ENCODE peak calls at places on chromosomes 12 and 14, in four cellular contexts. D is upper lobe of right lung, V is breast epithelium, J is HCT116. P is an unnamed sample. For H3K27me3, the result is how much of the 10 kb centered on the place peaks cover.

GRCh38 chr12:94427520-94428381 is 31.9 kb downstream of the CEP83 start:
- DNase-seq in D (no peak), V (no peak), J (no peak), P (no peak)

GRCh38 chr14:32698831-32699230 is 239.8 kb upstream of the NPAS3 start:
- DNase-seq in D (no peak), V (no peak), J (no peak), P (peak)

GRCh38 chr14:74429991-74430390 is 4.0 kb upstream of the SYNDIG1L start:
- DNase-seq in D (no peak), V (no peak), J (no peak), P (no peak)

GRCh38 chr12:50986961-50987737 is 34.8 kb downstream of the HIGD1C start:
- DNase-seq in D (no peak), V (no peak), J (peak), P (no peak)

GRCh38 chr12:1351926-1352325 is 242.5 kb downstream of the FBXL14 start:
- DNase-seq in D (no peak), V (no peak), J (no peak), P (no peak)

GRCh38 chr12:117501470-117501869 is 140.0 kb upstream of the NOS1 start:
- DNase-seq in D (peak), V (no peak), J (no peak), P (no peak)

GRCh38 chr14:92317511-92317910 is 5.5 kb upstream of the SLC24A4 start:
- DNase-seq in D (no peak), V (no peak), J (no peak), P (no peak)

GRCh38 chr12:68759852-68760251 is 13.9 kb downstream of the SLC35E3 start:
- DNase-seq in D (no peak), V (no peak), J (no peak), P (no peak)

GRCh38 chr12:118119449-118119879 is 15.7 kb upstream of the VSIG10 start:
- DNase-seq in D (no peak), V (no peak), J (no peak), P (no peak)

GRCh38 chr14:92471919-92472318 is 41.7 kb upstream of the RIN3 start:
- DNase-seq in D (no peak), V (no peak), J (peak), P (peak)

GRCh38 chr12:473863-474577 is 14.3 kb downstream of the B4GALNT3 start:
- DNase-seq in D (no peak), V (no peak), J (no peak), P (no peak)

GRCh38 chr12:49866859-49867579 is 24.1 kb upstream of the BCDIN3D start:
- DNase-seq in D (peak), V (peak), J (peak), P (no peak)

GRCh38 chr14:61145903-61146411 is 135.2 kb downstream of the TMEM30B start:
- DNase-seq in D (no peak), V (no peak), J (no peak), P (no peak)

GRCh38 chr12:120353556-120354317 is 15.2 kb downstream of the MSI1 start:
- DNase-seq in D (no peak), V (no peak), J (no peak), P (no peak)

GRCh38 chr14:42078345-42078744 is 471.7 kb downstream of the LRFN5 start:
- DNase-seq in D (no peak), V (no peak), J (no peak), P (no peak)

GRCh38 chr12:102430661-102431060 is 49.7 kb downstream of the IGF1 start:
- DNase-seq in D (no peak), V (no peak), J (no peak), P (no peak)

GRCh38 chr14:35046751-35047536 is 872 bp downstream of the FAM177A1 start:
- DNase-seq in D (no peak), V (peak), J (no peak), P (no peak)

GRCh38 chr12:19967486-19967885 is 400.9 kb upstream of the PDE3A start:
- DNase-seq in D (no peak), V (no peak), J (no peak), P (peak)

GRCh38 chr12:29316772-29317171 is 64.2 kb downstream of the ERGIC2 start:
- DNase-seq in D (no peak), V (no peak), J (no peak), P (peak)

GRCh38 chr12:116662612-116663144 is 75.2 kb downstream of the SPRING1 start:
- DNase-seq in D (no peak), V (no peak), J (no peak), P (no peak)

GRCh38 chr12:52867636-52868035 is 18.8 kb upstream of the KRT78 start:
- DNase-seq in D (peak), V (no peak), J (no peak), P (no peak)

GRCh38 chr12:11797317-11797913 is 147.9 kb downstream of the ETV6 start:
- DNase-seq in D (no peak), V (no peak), J (no peak), P (no peak)

GRCh38 chr12:111034148-111034910 is 114.0 kb upstream of the MYL2 start:
- DNase-seq in D (no peak), V (peak), J (no peak), P (no peak)

GRCh38 chr14:33563492-33563891 is 387.4 kb downstream of the EGLN3 start:
- DNase-seq in D (no peak), V (no peak), J (no peak), P (no peak)

GRCh38 chr12:92539966-92540791 is 162.6 kb upstream of the PLEKHG7 start:
- DNase-seq in D (no peak), V (no peak), J (no peak), P (no peak)

GRCh38 chr12:100346660-100347059 is 10.2 kb upstream of the SLC17A8 start:
- DNase-seq in D (no peak), V (no peak), J (no peak), P (no peak)

GRCh38 chr14:34181308-34181707 is 230.4 kb upstream of the EGLN3 start:
- DNase-seq in D (no peak), V (no peak), J (no peak), P (no peak)

GRCh38 chr12:66683073-66683472 is 4.2 kb upstream of the GRIP1 start:
- DNase-seq in D (no peak), V (no peak), J (no peak), P (no peak)

GRCh38 chr14:95471526-95472304 is 44.7 kb downstream of the SYNE3 start:
- DNase-seq in D (no peak), V (no peak), J (no peak), P (no peak)

GRCh38 chr12:52032431-52032796 is 18.8 kb upstream of the NR4A1 start:
- DNase-seq in D (no peak), V (peak), J (no peak), P (no peak)

GRCh38 chr12:93514853-93515252 is 47.5 kb downstream of the MRPL42 start:
- DNase-seq in D (no peak), V (no peak), J (no peak), P (no peak)

GRCh38 chr12:75724913-75725312 is 213.5 kb upstream of the KRR1 start:
- DNase-seq in D (no peak), V (no peak), J (peak), P (no peak)

GRCh38 chr12:119669744-119670472 is 2.0 kb downstream of the PRKAB1 start:
- DNase-seq in D (peak), V (no peak), J (no peak), P (peak)

GRCh38 chr12:116372815-116373214 is 95.3 kb upstream of the MED13L start:
- DNase-seq in D (no peak), V (no peak), J (no peak), P (no peak)

GRCh38 chr12:104340917-104341611 is 37.5 kb downstream of the EID3 start:
- DNase-seq in D (no peak), V (no peak), J (no peak), P (no peak)

GRCh38 chr12:70556179-70556869 is 80.9 kb downstream of the PTPRB start:
- DNase-seq in D (no peak), V (no peak), J (peak), P (no peak)

GRCh38 chr12:6951551-6952120 is 480 bp downstream of the PTPN6 start:
- DNase-seq in D (no peak), V (no peak), J (no peak), P (no peak)

GRCh38 chr14:101972126-101972785 is 7.9 kb downstream of the DYNC1H1 start:
- DNase-seq in D (peak), V (peak), J (peak), P (peak)

GRCh38 chr12:14770495-14771313 is 32.6 kb downstream of the WBP11 start:
- DNase-seq in D (peak), V (peak), J (peak), P (peak)

GRCh38 chr12:31386364-31386777 is 60.4 kb upstream of the SINHCAF start:
- DNase-seq in D (no peak), V (no peak), J (no peak), P (no peak)

DNA sequence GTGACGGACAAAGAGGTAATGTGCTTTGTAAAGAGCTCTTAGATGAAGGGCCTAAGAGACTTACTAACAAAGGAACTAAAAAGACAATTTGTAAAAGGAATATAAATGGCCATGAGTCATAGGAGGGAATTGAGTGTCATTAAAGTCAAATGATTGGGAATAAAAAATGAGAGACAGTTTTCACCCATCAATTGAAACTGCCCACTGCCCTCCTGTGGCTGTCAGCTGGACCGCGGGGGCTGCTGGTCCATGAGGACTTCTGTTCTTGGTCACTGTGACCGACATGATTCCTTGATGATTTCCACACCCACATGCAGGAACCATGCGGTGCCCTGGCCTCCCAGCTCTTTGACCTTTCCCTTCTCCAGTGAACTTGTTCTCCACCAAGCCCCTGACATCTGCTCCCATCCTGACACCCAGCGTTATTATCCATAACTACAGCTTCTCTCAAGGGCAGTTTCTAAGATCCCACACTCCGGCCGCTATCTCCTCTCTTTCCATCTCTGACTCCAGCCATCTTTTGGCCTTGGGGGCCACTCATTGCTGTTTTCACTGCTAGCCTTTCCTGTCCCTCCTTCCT is 48.4 kb downstream of the C12orf75 start:
- DNase-seq in D (no peak), V (no peak), J (no peak), P (no peak)
- TF ChIP-seq CTCF in D (no peak), V (no peak), J (peak), P (peak)

GRCh38 chr12:122024132-122024785 is 2.6 kb downstream of the BCL7A start:
- DNase-seq in D (no peak), V (no peak), J (no peak), P (peak)
- H3K4me3 ChIP-seq in D (peak), V (peak), J (peak), P (peak)

GRCh38 chr12:124704619-124705018 is 137.2 kb upstream of the NCOR2 start:
- DNase-seq in D (no peak), V (no peak), J (no peak), P (no peak)

GRCh38 chr12:124700810-124701594 is 133.6 kb upstream of the NCOR2 start:
- DNase-seq in D (peak), V (no peak), J (no peak), P (no peak)

GRCh38 chr12:124703852-124704251 is 136.4 kb upstream of the NCOR2 start:
- DNase-seq in D (peak), V (no peak), J (no peak), P (no peak)

GRCh38 chr12:124699878-124700277 is 132.5 kb upstream of the NCOR2 start:
- DNase-seq in D (peak), V (no peak), J (no peak), P (no peak)

GRCh38 chr12:124702736-124703135 is 135.3 kb upstream of the NCOR2 start:
- DNase-seq in D (no peak), V (no peak), J (no peak), P (no peak)
- H3K27me3 ChIP-seq in D (under half), V (under half), J (under half), P (under half)

GRCh38 chr14:89237923-89238529 is 179.0 kb downstream of the FOXN3 start:
- DNase-seq in D (no peak), V (no peak), J (no peak), P (no peak)
- TF ChIP-seq CTCF in D (peak), V (peak), J (peak), P (peak)

GRCh38 chr12:56631790-56632700 is 1.9 kb upstream of the BAZ2A start:
- DNase-seq in D (peak), V (peak), J (no peak), P (no peak)
- H3K4me3 ChIP-seq in D (peak), V (peak), J (peak), P (peak)